ENCODE peak calls at places on chromosomes 6 and 20, in eight cellular contexts. T is retinal pigment epithelial cell, Z is neural progenitor cell, A is transverse colon, H is foreskin keratinocyte, L is endothelial cell, K is adrenal gland, I is activated B cell treated with CpG ODN at 0.5 μM for 24 hours. O is an unnamed sample.

GRCh38 chr20:63505723-63506122 is 6.8 kb upstream of the EEF1A2 start:
- DNase-seq in T (no peak), Z (no peak), A (no peak), H (no peak), L (no peak), K (no peak), I (no peak), O (no peak)

GRCh38 chr6:37109714-37110454 is 60.1 kb upstream of the PIM1 start:
- DNase-seq in T (peak), Z (no peak), A (no peak), H (no peak), L (no peak), K (no peak), I (no peak), O (no peak)

GRCh38 chr6:122491915-122492537 is 20.4 kb upstream of the SERINC1 start:
- DNase-seq in T (peak), Z (peak), A (peak), H (peak), L (peak), K (peak), I (peak), O (no peak)

GRCh38 chr6:119071576-119071975 is 6.9 kb downstream of the FAM184A start:
- DNase-seq in T (no peak), Z (no peak), A (no peak), H (no peak), L (no peak), K (no peak), I (no peak), O (no peak)

GRCh38 chr20:31853481-31853880 is 8.1 kb upstream of the FOXS1 start:
- DNase-seq in T (no peak), Z (no peak), A (no peak), H (no peak), L (no peak), K (no peak), I (no peak), O (no peak)

GRCh38 chr6:39189915-39190544 is 39.2 kb downstream of the KCNK5 start:
- DNase-seq in T (no peak), Z (peak), A (peak), H (no peak), L (peak), K (peak), I (no peak), O (no peak)

GRCh38 chr6:44222486-44222986 is 859 bp upstream of the SLC29A1 start:
- DNase-seq in T (no peak), Z (peak), A (no peak), H (no peak), L (no peak), K (no peak), I (no peak), O (no peak)

GRCh38 chr6:143328885-143329284 is 121.6 kb downstream of the ADAT2 start:
- DNase-seq in T (no peak), Z (no peak), A (no peak), H (peak), L (no peak), K (no peak), I (no peak), O (no peak)

GRCh38 chr6:135144678-135145508 is 36.2 kb upstream of the MYB start:
- DNase-seq in T (no peak), Z (peak), A (no peak), H (no peak), L (peak), K (no peak), I (no peak), O (no peak)

GRCh38 chr6:168943231-168943905 is 310.3 kb downstream of the THBS2 start:
- DNase-seq in T (no peak), Z (no peak), A (no peak), H (no peak), L (no peak), K (no peak), I (no peak), O (no peak)

GRCh38 chr6:138569970-138570715 is 70.8 kb upstream of the NHSL1 start:
- DNase-seq in T (no peak), Z (no peak), A (no peak), H (no peak), L (no peak), K (no peak), I (no peak), O (no peak)

GRCh38 chr6:19804362-19805145 is 32.6 kb upstream of the ID4 start:
- DNase-seq in T (peak), Z (peak), A (peak), H (peak), L (peak), K (peak), I (no peak), O (peak)

GRCh38 chr6:30601436-30601814 is 15.6 kb downstream of the PPP1R10 start:
- DNase-seq in T (no peak), Z (no peak), A (no peak), H (no peak), L (no peak), K (no peak), I (no peak), O (no peak)

GRCh38 chr20:35741892-35742740 is at the start of gene RBM39:
- DNase-seq in T (peak), Z (peak), A (peak), H (peak), L (peak), K (peak), I (peak), O (peak)
- TF ChIP-seq CTCF in T (peak), Z (peak), A (peak), H (peak), L (no peak), K (peak), I (no peak), O (peak)

DNA sequence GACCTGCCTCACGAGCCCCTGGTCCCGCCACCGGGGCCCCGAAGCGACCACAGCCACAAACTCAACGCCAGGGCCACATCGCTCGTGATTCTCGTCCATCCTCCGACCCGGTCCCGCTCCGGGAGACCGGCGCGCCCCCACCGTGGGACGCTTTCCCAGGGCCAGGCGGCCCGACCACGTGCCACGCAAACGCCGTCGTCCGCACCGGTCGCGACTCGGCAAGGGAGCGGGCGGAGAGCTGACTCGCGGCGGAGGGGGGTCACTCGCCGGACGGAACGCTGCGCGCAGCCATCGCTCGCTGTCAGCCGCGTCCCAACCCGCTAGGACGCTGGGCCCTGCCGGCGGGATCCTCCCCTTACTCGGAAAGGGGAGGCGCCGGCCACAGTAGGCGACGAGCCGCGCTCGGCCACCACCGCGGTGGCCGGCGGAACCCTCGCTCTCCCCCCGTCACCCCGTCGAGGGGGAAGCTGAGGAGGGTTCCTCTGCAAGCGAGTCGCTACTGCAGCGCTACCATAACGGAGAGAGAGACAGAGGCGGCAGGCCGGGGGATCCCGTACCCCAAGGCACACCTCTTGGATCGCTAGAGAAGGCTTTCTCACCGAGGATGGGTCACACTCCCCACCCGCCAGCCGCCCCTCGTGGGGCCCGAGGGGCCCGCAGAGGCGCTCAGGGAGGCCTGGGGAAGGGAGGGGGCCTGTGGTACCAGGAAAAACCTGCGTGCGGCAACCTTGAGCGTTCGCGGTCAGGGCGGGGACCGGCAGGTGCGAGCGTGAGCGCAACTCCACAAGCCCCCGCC is 511.8 kb upstream of the ZNF337 start:
- DNase-seq in T (no peak), Z (peak), A (no peak), H (no peak), L (peak), K (peak), I (no peak), O (peak)
- TF ChIP-seq CTCF in T (no peak), Z (no peak), A (no peak), H (no peak), L (no peak), K (no peak), I (no peak), O (no peak)

GRCh38 chr6:147366290-147366689 is 142.2 kb upstream of the SAMD5 start:
- DNase-seq in T (no peak), Z (no peak), A (no peak), H (no peak), L (no peak), K (no peak), I (no peak), O (no peak)
- TF ChIP-seq CTCF in T (no peak), Z (peak), A (no peak), H (peak), L (no peak), K (no peak), I (no peak), O (no peak)

DNA sequence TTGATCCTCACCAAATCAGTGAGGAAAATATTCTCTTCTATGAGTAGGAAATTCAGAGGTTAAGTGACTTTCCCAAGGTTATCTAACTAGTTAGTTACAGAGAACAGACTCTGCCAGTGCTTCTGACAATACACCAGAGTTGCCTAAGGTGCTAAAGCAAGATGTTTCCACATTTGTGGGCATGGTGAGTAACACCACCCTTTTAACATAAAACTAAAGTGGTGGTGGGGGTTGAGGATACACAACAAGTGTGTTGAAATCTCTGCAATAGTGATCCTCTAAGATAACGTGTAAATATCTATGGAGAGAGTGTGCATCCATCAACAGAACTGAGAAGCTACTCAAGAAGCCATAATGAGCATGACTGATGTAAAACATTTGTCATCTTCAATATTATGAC is 11.7 kb downstream of the VNN2 start:
- DNase-seq in T (no peak), Z (no peak), A (no peak), H (no peak), L (no peak), K (no peak), I (no peak), O (no peak)
- TF ChIP-seq CTCF in T (no peak), Z (no peak), A (no peak), H (no peak), L (no peak), K (no peak), I (no peak), O (no peak)

GRCh38 chr6:147132889-147133288 is 71.3 kb upstream of the STXBP5 start:
- DNase-seq in T (peak), Z (no peak), A (no peak), H (no peak), L (no peak), K (no peak), I (no peak), O (no peak)
- TF ChIP-seq CTCF in T (no peak), Z (no peak), A (no peak), H (no peak), L (no peak), K (no peak), I (no peak), O (no peak)

DNA sequence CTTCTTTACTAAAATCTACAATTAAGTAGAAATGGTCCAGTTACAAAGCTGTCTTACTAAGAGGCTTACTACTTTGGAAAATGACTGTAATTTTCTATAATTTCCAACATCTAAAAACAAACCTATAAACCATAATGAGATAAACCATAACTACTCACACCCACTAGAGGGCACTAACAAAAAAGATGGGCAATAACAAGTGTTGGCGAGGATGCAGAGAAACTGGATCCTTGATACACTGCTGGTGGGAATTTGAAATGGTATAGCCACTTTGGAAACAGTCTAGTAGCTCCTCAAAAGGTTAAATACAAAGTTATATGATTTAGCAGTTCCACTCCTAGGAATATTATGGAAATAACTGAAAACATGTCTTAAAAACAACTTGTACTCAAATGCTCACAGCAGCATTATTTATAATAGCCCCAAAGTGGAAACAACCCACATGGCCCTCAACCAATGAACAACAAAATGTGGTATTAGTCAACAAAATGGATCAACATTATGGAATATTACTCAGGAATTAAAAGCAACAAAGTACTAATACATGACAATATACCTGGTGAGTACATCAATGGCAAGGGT is 50.6 kb downstream of the GJA10 start:
- DNase-seq in T (no peak), Z (no peak), A (no peak), H (no peak), L (no peak), K (no peak), I (no peak), O (no peak)
- TF ChIP-seq CTCF in T (peak), Z (peak), A (peak), H (peak), L (peak), K (peak), I (no peak), O (peak)

GRCh38 chr6:82331031-82331773 is 32.4 kb upstream of the TPBG start:
- DNase-seq in T (peak), Z (peak), A (no peak), H (peak), L (no peak), K (no peak), I (no peak), O (no peak)
- TF ChIP-seq CTCF in T (no peak), Z (no peak), A (no peak), H (peak), L (no peak), K (no peak), I (no peak), O (no peak)

DNA sequence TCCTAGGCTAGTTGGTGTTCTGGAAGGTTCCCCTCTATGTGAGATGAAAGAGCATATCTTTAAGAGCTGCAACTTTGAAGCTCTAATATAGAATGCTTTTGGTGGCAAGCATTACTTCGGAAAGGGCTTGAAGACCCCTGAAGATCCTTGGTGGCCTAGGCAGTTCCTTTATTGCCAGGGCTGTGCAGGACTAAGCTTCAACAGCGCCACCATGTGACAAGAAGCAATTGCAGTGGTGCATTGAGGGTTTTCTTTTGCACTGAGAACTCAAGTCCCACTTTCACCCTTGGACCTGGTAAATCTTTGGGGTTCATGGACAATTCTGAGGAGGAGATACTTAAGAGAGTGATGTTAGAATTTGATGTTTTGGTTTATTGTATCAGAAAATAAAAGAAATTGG is 237.4 kb upstream of the GMDS start:
- DNase-seq in T (no peak), Z (no peak), A (no peak), H (no peak), L (no peak), K (no peak), I (no peak), O (no peak)
- TF ChIP-seq CTCF in T (no peak), Z (peak), A (no peak), H (peak), L (peak), K (no peak), I (no peak), O (peak)

GRCh38 chr6:26412225-26412624 is 10.2 kb downstream of the BTN3A1 start:
- DNase-seq in T (no peak), Z (peak), A (no peak), H (no peak), L (no peak), K (no peak), I (no peak), O (no peak)

GRCh38 chr6:26411751-26412150 is 9.7 kb downstream of the BTN3A1 start:
- DNase-seq in T (no peak), Z (no peak), A (no peak), H (no peak), L (no peak), K (no peak), I (no peak), O (no peak)

GRCh38 chr6:26412954-26413353 is 10.9 kb downstream of the BTN3A1 start:
- DNase-seq in T (no peak), Z (no peak), A (no peak), H (no peak), L (no peak), K (no peak), I (no peak), O (no peak)

GRCh38 chr6:26404534-26404933 is 2.5 kb downstream of the BTN3A1 start:
- DNase-seq in T (no peak), Z (no peak), A (no peak), H (no peak), L (no peak), K (no peak), I (no peak), O (no peak)

GRCh38 chr6:26408828-26409730 is 7.0 kb downstream of the BTN3A1 start:
- DNase-seq in T (no peak), Z (no peak), A (no peak), H (no peak), L (no peak), K (no peak), I (no peak), O (no peak)
- TF ChIP-seq CTCF in T (no peak), Z (no peak), A (no peak), H (no peak), L (no peak), K (no peak), I (no peak), O (no peak)

GRCh38 chr6:113907107-113907506 is 50.0 kb downstream of the MARCKS start:
- DNase-seq in T (no peak), Z (no peak), A (no peak), H (no peak), L (no peak), K (no peak), I (no peak), O (no peak)
- TF ChIP-seq CTCF in T (no peak), Z (no peak), A (no peak), H (no peak), L (no peak), K (no peak), I (no peak), O (no peak)